ENCODE peak calls at places on chromosomes 13 and 19, in six cellular contexts. K, U, H, J, F and O are unnamed samples.

GRCh38 chr13:110070511-110071120 is 236.3 kb downstream of the COL4A1 start:
- DNase-seq in F (no peak), K (no peak), H (no peak), U (no peak), J (no peak), O (no peak)

GRCh38 chr13:37369618-37370017 is 228.9 kb downstream of the POSTN start:
- DNase-seq in J (no peak), F (no peak), H (no peak), U (no peak), K (no peak), O (no peak)

GRCh38 chr19:12137541-12137940 is 2.6 kb downstream of the ZNF20 start:
- DNase-seq in J (no peak), F (no peak), U (no peak), H (peak; percentile 77), K (no peak), O (no peak)

GRCh38 chr19:20259615-20260014 is 92.6 kb downstream of the ZNF486 start:
- DNase-seq in F (no peak), K (no peak), J (no peak), H (peak; percentile 32), U (no peak), O (no peak)

GRCh38 chr19:3210347-3211017 is 14.0 kb upstream of the CELF5 start:
- DNase-seq in K (no peak), H (peak; percentile 54), U (peak; percentile 46), J (peak; percentile 61), F (no peak), O (peak; percentile 72)

GRCh38 chr13:109389456-109389855 is 396.9 kb downstream of the IRS2 start:
- DNase-seq in J (no peak), H (no peak), F (no peak), K (no peak), U (no peak), O (no peak)

GRCh38 chr13:109743706-109744453 is 42.5 kb downstream of the IRS2 start:
- DNase-seq in U (no peak), F (no peak), H (peak; percentile 61), J (no peak), K (no peak), O (peak; percentile 56)

GRCh38 chr19:8036438-8037099 is 16.0 kb upstream of the CCL25 start:
- DNase-seq in J (no peak), H (no peak), U (no peak), F (no peak), K (no peak), O (no peak)

GRCh38 chr13:110507678-110508381 is 53.7 kb downstream of the RAB20 start:
- DNase-seq in U (peak; percentile 63), H (no peak), K (no peak), F (no peak), J (no peak), O (peak; percentile 82)

GRCh38 chr13:31092631-31093030 is 69.1 kb downstream of the HSPH1 start:
- DNase-seq in K (no peak), F (no peak), U (no peak), H (no peak), J (no peak), O (no peak)

GRCh38 chr19:6588508-6589345 is 2.2 kb downstream of the CD70 start:
- DNase-seq in U (no peak), J (peak; percentile 24), H (no peak), F (no peak), K (no peak), O (no peak)

GRCh38 chr19:3046621-3047306 is 15.5 kb downstream of the TLE5 start:
- DNase-seq in J (peak; percentile 93), K (peak; percentile 74), H (peak; percentile 79), U (no peak), F (no peak), O (peak; percentile 39)

GRCh38 chr13:79423801-79424642 is 18.0 kb upstream of the RBM26 start:
- DNase-seq in K (no peak), J (peak; percentile 34), H (peak; percentile 47), F (no peak), U (no peak), O (no peak)

GRCh38 chr13:81872581-81872980 is 1531.7 kb upstream of the SPRY2 start:
- DNase-seq in J (peak; percentile 33), F (no peak), H (peak; percentile 93), U (no peak), K (peak; percentile 8), O (no peak)

GRCh38 chr13:36088001-36088400 is 43.2 kb downstream of the DCLK1 start:
- DNase-seq in U (no peak), H (no peak), K (no peak), F (no peak), J (no peak), O (no peak)

GRCh38 chr19:36054733-36055686 is at the start of gene WDR62:
- DNase-seq in F (peak; percentile 97), H (peak; percentile 94), J (peak; percentile 98), U (peak; percentile 94), K (peak; percentile 94), O (peak; percentile 94)

GRCh38 chr19:48239582-48240141 is 16.1 kb downstream of the CARD8 start:
- DNase-seq in J (no peak), K (no peak), F (no peak), H (no peak), U (no peak), O (no peak)

GRCh38 chr13:86810385-86810784 is 860.8 kb upstream of the SLITRK5 start:
- DNase-seq in U (no peak), K (no peak), H (no peak), F (no peak), J (no peak), O (no peak)

GRCh38 chr19:13742756-13743155 is 21.6 kb upstream of the MRI1 start:
- DNase-seq in J (no peak), F (no peak), K (no peak), H (no peak), U (no peak), O (no peak)

GRCh38 chr13:23695711-23696512 is 125.7 kb downstream of the TNFRSF19 start:
- DNase-seq in J (no peak), H (no peak), F (peak; percentile 63), U (peak; percentile 58), K (no peak), O (no peak)

GRCh38 chr13:65593298-65593874 is 1636.8 kb downstream of the PCDH9 start:
- DNase-seq in U (no peak), F (no peak), H (no peak), J (no peak), K (no peak), O (no peak)

GRCh38 chr19:46251415-46251814 is 21.9 kb downstream of the IGFL1 start:
- DNase-seq in U (no peak), J (no peak), H (no peak), F (no peak), K (no peak), O (no peak)

GRCh38 chr13:112144616-112145220 is 77.8 kb downstream of the SOX1 start:
- DNase-seq in H (no peak), K (no peak), F (no peak), U (no peak), J (no peak), O (no peak)

GRCh38 chr13:32048816-32049215 is 17.2 kb downstream of the FRY start:
- DNase-seq in K (no peak), J (no peak), F (no peak), U (no peak), H (no peak), O (no peak)

GRCh38 chr19:30423481-30423880 is 51.3 kb downstream of the ZNF536 start:
- DNase-seq in K (no peak), J (no peak), U (peak; percentile 45), H (no peak), F (no peak), O (no peak)

GRCh38 chr19:2586196-2586595 is 110.3 kb downstream of the GADD45B start:
- DNase-seq in K (no peak), J (no peak), F (no peak), U (no peak), H (peak; percentile 45), O (no peak)

GRCh38 chr19:53394522-53394973 is 401 bp upstream of the ZNF765 start:
- DNase-seq in J (peak; percentile 81), F (peak; percentile 82), K (no peak), U (peak; percentile 64), H (peak; percentile 92), O (peak; percentile 28)

GRCh38 chr13:30804474-30804873 is 69.1 kb downstream of the ALOX5AP start:
- DNase-seq in U (no peak), H (no peak), K (no peak), F (no peak), J (no peak), O (no peak)

GRCh38 chr19:35107541-35107939 is 8.1 kb upstream of the FXYD3 start:
- DNase-seq in K (no peak), H (no peak), F (no peak), J (no peak), U (no peak), O (peak; percentile 78)

GRCh38 chr19:49435670-49436069 is 5.7 kb downstream of the SLC17A7 start:
- DNase-seq in K (no peak), J (no peak), F (no peak), H (no peak), U (no peak), O (no peak)
- H3K27me3 ChIP-seq in K (peaks cover 72% of the 10 kb centered on the region), J (peaks cover 99% of the 10 kb centered on the region), F (no peaks in the 10 kb centered on the region), H (peaks cover 29% of the 10 kb centered on the region), U (peaks cover 100% of the 10 kb centered on the region), O (peaks cover 100% of the 10 kb centered on the region)

DNA sequence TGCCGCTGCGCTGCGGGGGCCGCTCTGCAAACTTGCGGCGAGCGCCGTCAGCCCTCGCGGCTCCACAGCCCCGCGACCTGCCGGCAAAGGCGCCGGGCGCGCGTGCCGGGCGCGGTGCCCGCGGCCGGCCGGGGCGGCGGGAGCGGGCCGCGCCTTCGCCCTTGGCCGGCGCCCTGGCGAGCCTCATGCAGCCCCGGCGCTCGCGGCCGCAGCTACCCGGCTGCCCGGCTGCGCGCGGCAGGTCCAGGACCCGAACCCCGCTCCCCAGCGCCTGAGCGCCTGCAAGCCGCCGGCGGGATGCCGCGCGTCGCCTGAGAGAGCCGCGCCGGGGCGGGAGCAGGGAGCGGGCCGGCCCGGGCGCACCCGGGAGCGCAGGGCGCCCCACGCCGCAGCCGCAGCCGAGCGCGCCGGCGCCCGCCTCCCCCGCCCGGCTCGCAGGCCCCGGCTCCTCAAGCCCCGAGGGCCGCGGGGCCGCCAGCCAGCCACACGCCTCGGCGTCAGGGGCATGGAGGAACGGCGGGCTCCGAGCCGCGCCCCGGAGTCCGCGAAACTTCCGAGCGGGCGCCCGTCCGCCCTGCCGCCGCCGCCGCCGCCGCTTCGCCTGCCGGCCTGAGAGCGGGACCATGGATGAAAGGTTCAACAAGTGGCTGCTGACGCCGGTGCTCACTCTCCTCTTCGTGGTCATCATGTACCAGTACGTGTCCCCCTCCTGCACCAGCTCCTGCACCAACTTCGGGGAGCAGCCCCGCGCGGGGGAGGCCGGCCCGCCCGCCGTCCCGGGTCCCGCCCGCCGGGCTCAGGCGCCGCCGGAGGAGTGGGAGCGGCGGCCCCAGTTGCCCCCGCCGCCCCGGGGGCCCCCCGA is 564 bp downstream of the HS6ST3 start:
- DNase-seq in F (peak; percentile 44), J (peak; percentile 66), K (peak; percentile 11), H (peak; percentile 28), U (peak; percentile 13), O (no peak)
- H3K27me3 ChIP-seq in F (no peaks in the 10 kb centered on the region), J (peaks cover 98% of the 10 kb centered on the region), K (peaks cover 27% of the 10 kb centered on the region), H (peaks cover 13% of the 10 kb centered on the region), U (peaks cover 96% of the 10 kb centered on the region), O (peaks cover 85% of the 10 kb centered on the region)

GRCh38 chr19:51565583-51565982 is 5.5 kb upstream of the ZNF175 start:
- DNase-seq in H (no peak), F (no peak), U (no peak), J (no peak), K (no peak), O (no peak)
- H3K27me3 ChIP-seq in H (no peaks in the 10 kb centered on the region), F (no peaks in the 10 kb centered on the region), U (peaks cover 74% of the 10 kb centered on the region), J (peaks cover 20% of the 10 kb centered on the region), K (no peaks in the 10 kb centered on the region), O (peaks cover 13% of the 10 kb centered on the region)

DNA sequence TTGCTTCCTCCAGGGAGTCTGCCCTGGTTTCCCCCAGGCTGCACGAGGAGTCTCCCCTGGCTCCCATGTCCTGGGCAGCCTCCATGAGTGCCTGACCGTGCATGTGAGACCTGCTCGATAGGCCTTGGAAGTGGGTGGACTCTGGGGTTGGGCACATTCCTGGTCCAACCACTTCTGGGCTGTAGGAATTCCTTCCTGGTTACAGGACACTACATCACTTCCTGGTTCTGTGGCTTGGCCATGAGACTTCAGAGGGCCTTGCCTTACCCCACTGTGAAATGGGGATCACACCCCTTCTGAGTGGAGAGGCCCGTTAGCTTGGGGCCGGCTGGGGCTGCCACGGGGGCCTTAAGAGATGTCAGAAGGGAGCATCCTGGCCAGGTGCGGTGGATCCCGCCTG is 4.0 kb upstream of the ZNF628 start:
- DNase-seq in H (peak; percentile 51), K (no peak), J (no peak), U (no peak), F (no peak), O (no peak)
- H3K27me3 ChIP-seq in H (no peaks in the 10 kb centered on the region), K (no peaks in the 10 kb centered on the region), J (no peaks in the 10 kb centered on the region), U (no peaks in the 10 kb centered on the region), F (no peaks in the 10 kb centered on the region), O (no peaks in the 10 kb centered on the region)